ENCODE peak calls at places on chromosomes 13 and 19, in four cellular contexts. O is mesenchymal stem cell, B is memory B cell, Q is NCI-H524 treated with DMSO at 0.1 percent for 48 hours. S is an unnamed sample.

GRCh38 chr13:110648848-110649421 is 33.6 kb downstream of the NAXD start:
- DNase-seq in Q (peak), O (no peak), B (no peak), S (no peak)

GRCh38 chr19:56114051-56114694 is 6.9 kb downstream of the ZNF787 start:
- DNase-seq in Q (no peak), O (no peak), B (no peak), S (no peak)

GRCh38 chr13:95494082-95494681 is 58.3 kb upstream of the CLDN10 start:
- DNase-seq in Q (no peak), O (peak), B (no peak), S (peak)

GRCh38 chr19:15288146-15288963 is 44.0 kb downstream of the BRD4 start:
- DNase-seq in Q (peak), O (no peak), B (peak), S (no peak)

GRCh38 chr13:22793598-22794134 is 387.1 kb upstream of the SGCG start:
- DNase-seq in B (no peak), Q (no peak), O (no peak), S (peak)

GRCh38 chr19:10863107-10863700 is 8.1 kb upstream of the CARM1 start:
- DNase-seq in B (no peak), Q (no peak), O (peak), S (no peak)

GRCh38 chr19:18379803-18380747 is 5.9 kb upstream of the GDF15 start:
- DNase-seq in Q (no peak), O (peak), B (no peak), S (peak)

GRCh38 chr19:35843676-35844481 is 8.4 kb downstream of the NPHS1 start:
- DNase-seq in Q (no peak), O (peak), B (no peak), S (peak)

GRCh38 chr19:10568444-10568825 is 344 bp downstream of the CDKN2D start:
- DNase-seq in Q (no peak), O (peak), B (no peak), S (no peak)

GRCh38 chr13:107043016-107043957 is 475.4 kb upstream of the ARGLU1 start:
- DNase-seq in O (no peak), Q (no peak), B (no peak), S (no peak)

GRCh38 chr19:18338471-18339001 is 1.9 kb upstream of the PGPEP1 start:
- DNase-seq in B (no peak), O (no peak), Q (no peak), S (no peak)

GRCh38 chr13:21242236-21242635 is 65.8 kb downstream of the MRPL57 start:
- DNase-seq in Q (no peak), O (no peak), B (no peak), S (no peak)

S was measured in amniotic epithelial cell.